ENCODE peak calls at places on chromosomes 7 and 10, in six cellular contexts. K is HepG2; A is cardiac muscle cell; E is dorsolateral prefrontal cortex; V is CD4-positive, alpha-beta T cell; W is psoas muscle. B is an unnamed sample.

GRCh38 chr7:24576171-24577052 is 3.2 kb downstream of the PALS2 start:
- DNase-seq in K (peak; percentile 56), A (peak; percentile 87), E (no peak), V (no peak), W (no peak), B (no peak)

GRCh38 chr7:44103566-44103940 is 592 bp upstream of the AEBP1 start:
- DNase-seq in K (no peak), A (no peak), E (no peak), V (no peak), W (no peak), B (no peak)

GRCh38 chr10:114266521-114266920 is 27.5 kb downstream of the VWA2 start:
- DNase-seq in K (no peak), A (peak; percentile 75), E (no peak), V (no peak), W (no peak), B (no peak)

GRCh38 chr7:138091073-138091472 is 14.8 kb downstream of the AKR1D1 start:
- DNase-seq in K (no peak), A (no peak), E (no peak), V (no peak), W (no peak), B (no peak)

GRCh38 chr7:98836811-98837631 is 32.8 kb downstream of the TMEM130 start:
- DNase-seq in K (peak; percentile 21), A (peak; percentile 38), E (no peak), V (no peak), W (no peak), B (no peak)

GRCh38 chr10:19638173-19638872 is 177.9 kb upstream of the PLXDC2 start:
- DNase-seq in K (peak; percentile 66), A (peak; percentile 95), E (no peak), V (no peak), W (no peak), B (no peak)

GRCh38 chr7:100803398-100804161 is 23.7 kb downstream of the EPHB4 start:
- DNase-seq in K (peak; percentile 17), A (peak; percentile 93), E (peak; percentile 72), V (no peak), W (peak; percentile 79), B (no peak)

GRCh38 chr7:102410123-102410522 is 14.0 kb downstream of the PRKRIP1 start:
- DNase-seq in K (no peak), A (no peak), E (no peak), V (no peak), W (no peak), B (no peak)

GRCh38 chr10:28710227-28710889 is 33.0 kb downstream of the BAMBI start:
- DNase-seq in K (no peak), A (no peak), E (no peak), V (no peak), W (no peak), B (no peak)

GRCh38 chr10:77103213-77103612 is 534.4 kb downstream of the KCNMA1 start:
- DNase-seq in K (no peak), A (no peak), E (no peak), V (no peak), W (no peak), B (no peak)

GRCh38 chr10:131553581-131553980 is 242.1 kb upstream of the TCERG1L start:
- DNase-seq in K (no peak), A (no peak), E (no peak), V (no peak), W (no peak), B (no peak)

GRCh38 chr10:93991596-93992284 is 2.0 kb upstream of the PLCE1 start:
- DNase-seq in K (peak; percentile 57), A (peak; percentile 93), E (no peak), V (no peak), W (peak; percentile 66), B (no peak)

GRCh38 chr10:44660271-44660670 is 250.9 kb upstream of the TMEM72 start:
- DNase-seq in K (no peak), A (peak; percentile 19), E (no peak), V (no peak), W (no peak), B (no peak)

GRCh38 chr7:127792528-127793342 is 140.7 kb downstream of the SND1 start:
- DNase-seq in K (peak; percentile 23), A (no peak), E (no peak), V (no peak), W (no peak), B (no peak)

GRCh38 chr7:80640841-80641240 is 2.4 kb downstream of the CD36 start:
- DNase-seq in K (no peak), A (peak; percentile 46), E (no peak), V (no peak), W (no peak), B (no peak)

GRCh38 chr7:143375298-143376034 is 5.7 kb upstream of the ZYX start:
- DNase-seq in K (no peak), A (peak; percentile 3), E (no peak), V (peak; percentile 29), W (no peak), B (peak; percentile 87)

GRCh38 chr7:139762886-139763285 is 14.9 kb downstream of the HIPK2 start:
- DNase-seq in K (no peak), A (peak; percentile 89), E (no peak), V (no peak), W (no peak), B (no peak)

GRCh38 chr7:20238754-20239324 is 21.7 kb upstream of the MACC1 start:
- DNase-seq in K (no peak), A (peak; percentile 48), E (no peak), V (no peak), W (no peak), B (no peak)

GRCh38 chr7:20238268-20238753 is 21.1 kb upstream of the MACC1 start:
- DNase-seq in K (no peak), A (no peak), E (no peak), V (no peak), W (no peak), B (no peak)

GRCh38 chr7:20244334-20244733 is 27.1 kb upstream of the MACC1 start:
- DNase-seq in K (no peak), A (peak; percentile 48), E (no peak), V (no peak), W (no peak), B (no peak)

GRCh38 chr7:20240080-20240926 is 23.1 kb upstream of the MACC1 start:
- DNase-seq in K (no peak), A (no peak), E (no peak), V (no peak), W (no peak), B (peak; percentile 10)

DNA sequence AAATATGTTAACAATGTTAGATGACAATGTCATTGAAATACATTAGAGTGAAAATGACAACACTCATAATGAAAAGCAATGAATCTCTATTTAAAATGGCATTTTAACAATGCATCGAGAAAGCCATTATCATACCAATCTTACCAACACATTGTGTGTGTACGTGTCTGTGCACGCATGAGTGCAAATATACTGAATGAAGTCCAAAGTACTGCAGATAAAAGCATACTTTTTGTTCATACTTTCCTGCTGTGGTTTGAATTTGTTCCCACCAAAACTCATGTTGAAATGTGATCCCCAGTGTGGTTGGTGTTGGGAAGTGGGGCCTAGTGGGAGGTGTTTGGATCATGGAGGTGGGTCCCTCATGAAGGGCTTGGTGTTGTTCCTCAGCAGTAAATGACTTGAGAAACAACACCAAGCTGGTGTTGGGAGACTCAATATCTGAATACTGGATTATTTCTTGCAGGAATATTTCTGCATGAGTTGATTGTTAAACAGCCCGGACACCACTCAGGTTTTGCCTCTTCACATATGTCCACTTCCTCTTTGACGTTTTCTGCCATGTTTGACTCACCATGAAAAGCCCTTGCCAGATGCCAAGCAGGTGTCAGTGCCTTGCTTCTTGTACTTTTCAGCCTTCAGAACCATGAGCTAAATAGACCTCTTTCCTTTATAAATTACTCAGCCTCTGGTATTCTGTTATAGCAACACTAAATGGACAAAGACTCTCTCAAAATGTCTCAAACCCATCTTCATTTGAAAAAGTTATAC is 24.5 kb upstream of the MACC1 start:
- DNase-seq in K (peak; percentile 20), A (peak; percentile 79), E (no peak), V (no peak), W (no peak), B (no peak)
- H3K27ac ChIP-seq in K (no peak overlapping the region), A (no peak overlapping the region), E (no peak overlapping the region), V (no peak overlapping the region), W (no peak overlapping the region), B (no peak overlapping the region)

GRCh38 chr7:135857519-135858274 is 109.1 kb upstream of the FAM180A start:
- DNase-seq in K (no peak), A (no peak), E (no peak), V (no peak), W (no peak), B (no peak)

GRCh38 chr7:135853499-135853898 is 104.9 kb upstream of the FAM180A start:
- DNase-seq in K (no peak), A (no peak), E (no peak), V (no peak), W (no peak), B (no peak)

GRCh38 chr7:135856356-135857144 is 107.9 kb upstream of the FAM180A start:
- DNase-seq in K (no peak), A (peak; percentile 72), E (no peak), V (no peak), W (no peak), B (no peak)

GRCh38 chr7:135858379-135858778 is 109.8 kb upstream of the FAM180A start:
- DNase-seq in K (no peak), A (no peak), E (no peak), V (no peak), W (no peak), B (no peak)

GRCh38 chr7:135855836-135856235 is 107.2 kb upstream of the FAM180A start:
- DNase-seq in K (no peak), A (peak; percentile 28), E (no peak), V (no peak), W (no peak), B (peak; percentile 8)
- H3K27ac ChIP-seq in K (no peak overlapping the region), A (no peak overlapping the region), E (no peak overlapping the region), V (no peak overlapping the region), W (no peak overlapping the region), B (no peak overlapping the region)

GRCh38 chr7:88095-88926 is 104.1 kb upstream of the FAM20C start:
- DNase-seq in K (no peak), A (no peak), E (no peak), V (no peak), W (no peak), B (no peak)

GRCh38 chr7:92159-92767 is 100.1 kb upstream of the FAM20C start:
- DNase-seq in K (no peak), A (no peak), E (no peak), V (no peak), W (no peak), B (no peak)

GRCh38 chr7:88927-89921 is 103.1 kb upstream of the FAM20C start:
- DNase-seq in K (no peak), A (peak; percentile 94), E (no peak), V (no peak), W (peak; percentile 85), B (no peak)

GRCh38 chr7:91396-92158 is 100.8 kb upstream of the FAM20C start:
- DNase-seq in K (no peak), A (no peak), E (no peak), V (no peak), W (no peak), B (no peak)

GRCh38 chr7:90111-91063 is 102.0 kb upstream of the FAM20C start:
- DNase-seq in K (no peak), A (peak; percentile 83), E (no peak), V (no peak), W (no peak), B (no peak)
- H3K27ac ChIP-seq in K (no peak overlapping the region), A (no peak overlapping the region), E (no peak overlapping the region), V (no peak overlapping the region), W (peak overlapping the region; percentile 5), B (no peak overlapping the region)

DNA sequence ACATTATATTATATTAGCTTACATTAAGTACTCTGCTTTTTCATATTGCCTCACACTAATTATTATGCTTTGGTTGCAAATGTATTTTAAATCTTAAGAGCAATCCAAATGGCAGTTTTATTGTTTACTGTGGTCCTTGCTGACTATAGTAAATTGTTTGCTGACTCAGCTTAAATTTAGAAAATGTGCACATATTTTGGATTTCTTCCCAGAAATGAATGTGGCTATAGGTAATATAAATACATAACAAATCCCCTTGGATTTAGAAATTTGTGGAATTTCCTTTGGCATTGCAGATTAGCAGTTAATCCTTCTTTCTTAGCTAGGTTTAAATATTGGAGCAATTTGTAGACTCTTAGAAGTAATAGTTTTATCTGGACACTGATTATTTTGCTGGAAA is 565.8 kb downstream of the NRG3 start:
- DNase-seq in K (no peak), A (no peak), E (no peak), V (no peak), W (no peak), B (no peak)
- H3K27ac ChIP-seq in K (no peak overlapping the region), A (no peak overlapping the region), E (no peak overlapping the region), V (no peak overlapping the region), W (no peak overlapping the region), B (no peak overlapping the region)

B was measured in CD4-positive, CD25-positive, alpha-beta regulatory T cell.